ENCODE peak calls at places on chromosomes 16 and 17, in five cellular contexts. H, M, S, J and O are unnamed samples.
A peak's percentile ranks its signal among the peaks of the same experiment; 100 is the strongest.

GRCh38 chr17:19002805-19003542 is 1.6 kb downstream of the FAM83G start:
- DNase-seq in M (peak; percentile 38), H (no peak), J (no peak), S (peak; percentile 53), O (no peak)

GRCh38 chr16:66662445-66663194 is 33.9 kb downstream of the CMTM4 start:
- DNase-seq in M (peak; percentile 58), S (peak; percentile 59), J (no peak), H (no peak), O (no peak)

GRCh38 chr16:2790631-2791030 is 3.3 kb upstream of the PRSS33 start:
- DNase-seq in M (no peak), S (no peak), H (no peak), J (no peak), O (no peak)

GRCh38 chr16:55506083-55506482 is 2.8 kb upstream of the LPCAT2 start:
- DNase-seq in M (no peak), S (no peak), J (no peak), H (no peak), O (no peak)

GRCh38 chr17:57995076-57995956 is 7.3 kb upstream of the VEZF1 start:
- DNase-seq in H (peak; percentile 59), J (peak; percentile 9), M (peak; percentile 87), S (peak; percentile 87), O (no peak)

GRCh38 chr16:57690782-57691471 is 3.7 kb upstream of the DRC7 start:
- DNase-seq in M (no peak), S (peak; percentile 12), H (no peak), J (no peak), O (no peak)

GRCh38 chr16:22814330-22815105 is 556 bp downstream of the HS3ST2 start:
- DNase-seq in J (no peak), H (no peak), S (no peak), M (no peak), O (no peak)

GRCh38 chr16:58636474-58636873 is 6.8 kb upstream of the CNOT1 start:
- DNase-seq in J (no peak), S (no peak), M (no peak), H (no peak), O (no peak)

GRCh38 chr17:65987988-65988387 is 203.9 kb downstream of the CEP112 start:
- DNase-seq in J (no peak), H (peak; percentile 7), M (peak; percentile 44), S (peak; percentile 61), O (peak; percentile 61)

GRCh38 chr16:83615981-83616380 is 191.8 kb upstream of the HSBP1 start:
- DNase-seq in H (no peak), J (no peak), S (no peak), M (no peak), O (no peak)

GRCh38 chr17:64084086-64084939 is 45.6 kb downstream of the ERN1 start:
- DNase-seq in J (no peak), M (peak; percentile 59), S (peak; percentile 75), H (no peak), O (no peak)

GRCh38 chr16:54284931-54285413 is 1.6 kb downstream of the IRX3 start:
- DNase-seq in M (peak; percentile 14), S (peak; percentile 25), J (no peak), H (no peak), O (no peak)

GRCh38 chr17:78664476-78665384 is 87.5 kb upstream of the DNAH17 start:
- DNase-seq in J (no peak), H (no peak), M (peak; percentile 22), S (no peak), O (peak; percentile 32)

GRCh38 chr16:88369447-88370008 is 13.2 kb upstream of the ZNF469 start:
- DNase-seq in M (no peak), S (no peak), H (no peak), J (no peak), O (no peak)

GRCh38 chr17:41415833-41416335 is 8.5 kb downstream of the KRT37 start:
- DNase-seq in J (no peak), M (peak; percentile 19), H (no peak), S (peak; percentile 64), O (no peak)

GRCh38 chr17:53627511-53627910 is 195.2 kb upstream of the KIF2B start:
- DNase-seq in H (no peak), J (no peak), M (peak; percentile 18), S (peak; percentile 59), O (no peak)

DNA sequence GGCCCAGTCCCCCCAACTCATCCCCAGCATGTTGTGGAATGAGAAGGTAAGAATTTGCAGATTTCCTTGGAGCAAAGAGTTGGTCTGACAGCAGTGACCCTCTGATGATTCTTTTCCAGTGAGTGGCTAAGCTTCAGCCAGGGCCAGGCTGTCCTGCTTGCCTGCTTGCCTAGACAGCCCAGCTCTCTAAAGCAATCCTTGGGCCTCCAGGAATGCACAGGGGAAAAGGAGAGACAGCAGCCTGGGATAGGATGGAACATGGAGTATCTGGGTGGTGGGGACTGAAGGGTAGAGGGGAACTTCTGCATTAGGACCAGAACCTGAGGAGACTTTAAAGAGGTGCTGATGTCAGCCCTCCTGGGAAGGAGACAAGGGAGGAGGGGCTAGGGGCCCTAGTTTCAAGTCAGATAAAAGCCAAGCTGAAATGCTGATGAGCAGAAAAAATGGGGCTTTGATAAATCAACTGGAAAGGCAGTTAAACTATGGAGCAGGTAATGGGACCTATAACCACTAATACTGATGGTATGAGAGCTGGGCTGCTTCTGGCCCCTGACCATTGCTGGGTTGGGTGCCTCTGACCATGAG is 1.8 kb downstream of the HOXB7 start:
- DNase-seq in J (no peak), H (no peak), M (no peak), S (no peak), O (no peak)
- H3K4me3 ChIP-seq in J (no peak overlapping the region), H (peak overlapping the region; percentile 20), M (no peak overlapping the region), S (no peak overlapping the region), O (no peak overlapping the region)

GRCh38 chr16:28064150-28064549 is 636 bp upstream of the GSG1L start:
- DNase-seq in J (no peak), M (no peak), S (no peak), H (no peak), O (no peak)

GRCh38 chr16:28063611-28064061 is at the start of gene GSG1L:
- DNase-seq in J (no peak), S (no peak), M (no peak), H (no peak), O (no peak)

GRCh38 chr16:28061702-28062101 is 1.8 kb downstream of the GSG1L start:
- DNase-seq in J (no peak), H (no peak), S (no peak), M (no peak), O (no peak)

GRCh38 chr16:28062261-28063046 is 1.1 kb downstream of the GSG1L start:
- DNase-seq in H (no peak), J (no peak), M (no peak), S (no peak), O (no peak)

GRCh38 chr16:28063047-28063521 is 430 bp downstream of the GSG1L start:
- DNase-seq in J (no peak), H (no peak), S (no peak), M (no peak), O (no peak)
- H3K4me3 ChIP-seq in J (peak overlapping the region; percentile 72), H (no peak overlapping the region), S (peak overlapping the region; percentile 17), M (no peak overlapping the region), O (no peak overlapping the region)

DNA sequence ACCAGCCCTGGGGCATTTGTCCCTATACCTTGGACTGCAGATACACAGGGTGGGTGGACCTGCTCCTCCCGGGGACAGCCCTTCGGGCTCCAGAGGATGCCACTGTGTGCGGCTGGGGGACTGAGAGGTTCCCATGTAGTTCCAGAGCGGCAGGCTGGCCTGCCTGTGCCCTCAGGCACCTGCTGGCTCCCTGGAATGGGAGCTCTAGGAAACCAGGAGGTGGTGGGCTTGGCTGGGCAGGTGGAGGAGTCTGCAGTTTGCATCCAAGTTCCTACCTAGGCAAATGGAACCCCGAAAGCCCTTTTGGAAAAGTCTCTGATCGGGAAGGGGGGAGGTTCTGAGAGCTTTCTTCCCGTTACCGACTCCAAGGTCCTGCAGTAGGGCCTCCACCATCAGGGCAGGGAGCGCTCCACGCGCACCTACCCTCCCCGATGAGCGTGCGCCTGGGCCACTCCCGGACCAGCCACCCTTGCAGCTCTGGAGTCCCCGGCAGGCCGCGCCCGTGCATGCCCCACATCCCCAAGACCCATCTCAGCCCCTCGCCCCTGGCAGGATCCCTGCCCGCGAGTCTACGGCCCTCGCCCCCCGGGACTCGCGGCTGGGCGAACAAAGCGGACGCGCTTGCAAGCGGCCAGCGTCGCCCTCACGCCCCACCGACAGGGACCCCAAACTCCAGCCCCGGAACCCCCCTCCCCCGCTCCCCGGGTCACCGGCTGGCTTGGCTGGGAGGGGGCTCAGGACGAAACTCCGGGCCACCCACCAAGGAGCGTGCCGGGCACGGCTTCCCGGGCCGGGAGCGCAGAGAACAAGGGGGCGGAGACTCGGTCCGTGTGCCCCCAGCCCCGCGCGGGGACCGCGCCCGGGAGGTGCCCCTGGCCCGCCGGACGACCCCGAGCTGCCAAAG is 707 bp downstream of the DBNDD1 start:
- DNase-seq in S (no peak), H (no peak), J (no peak), M (no peak), O (no peak)
- H3K4me3 ChIP-seq in S (peak overlapping the region; percentile 59), H (peak overlapping the region; percentile 64), J (peak overlapping the region; percentile 79), M (peak overlapping the region; percentile 29), O (peak overlapping the region; percentile 74)

GRCh38 chr17:60079401-60079861 is 710 bp upstream of the HEATR6 start:
- DNase-seq in S (peak; percentile 73), J (no peak), H (no peak), M (peak; percentile 50), O (no peak)
- H3K4me3 ChIP-seq in S (peak overlapping the region; percentile 99), J (peak overlapping the region; percentile 85), H (peak overlapping the region; percentile 64), M (peak overlapping the region; percentile 78), O (peak overlapping the region; percentile 67)

GRCh38 chr17:77076046-77076882 is 64.5 kb upstream of the SEC14L1 start:
- DNase-seq in H (no peak), S (no peak), M (no peak), J (no peak), O (no peak)
- H3K4me3 ChIP-seq in H (peak overlapping the region; percentile 27), S (no peak overlapping the region), M (no peak overlapping the region), J (no peak overlapping the region), O (no peak overlapping the region)

GRCh38 chr16:30124985-30125379 is 2.0 kb upstream of the MAPK3 start:
- DNase-seq in H (no peak), J (no peak), M (no peak), S (no peak), O (no peak)
- H3K4me3 ChIP-seq in H (no peak overlapping the region), J (no peak overlapping the region), M (no peak overlapping the region), S (no peak overlapping the region), O (no peak overlapping the region)

GRCh38 chr17:31561469-31562412 is 170.3 kb downstream of the RAB11FIP4 start:
- DNase-seq in S (peak; percentile 63), M (peak; percentile 47), J (no peak), H (no peak), O (no peak)
- H3K4me3 ChIP-seq in S (peak overlapping the region; percentile 84), M (peak overlapping the region; percentile 86), J (peak overlapping the region; percentile 96), H (peak overlapping the region; percentile 69), O (no peak overlapping the region)